ENCODE peak calls at places on chromosomes 12 and 14, in four cellular contexts. Q is transverse colon, F is heart left ventricle, B is GM12892. D is an unnamed sample.

GRCh38 chr12:24554612-24555300 is 394.1 kb downstream of the BCAT1 start:
- DNase-seq in Q (no peak), B (no peak), F (no peak), D (no peak)

GRCh38 chr14:58288106-58288792 is 10.1 kb upstream of the ARID4A start:
- DNase-seq in F (no peak), Q (no peak), B (no peak), D (no peak)

GRCh38 chr12:11227373-11227772 is 40.6 kb upstream of the TAS2R42 start:
- DNase-seq in Q (no peak), F (no peak), B (no peak), D (no peak)

GRCh38 chr12:65362231-65362630 is 83.7 kb downstream of the MSRB3 start:
- DNase-seq in Q (no peak), B (no peak), F (no peak), D (no peak)

GRCh38 chr12:64696065-64696741 is 63.0 kb downstream of the GNS start:
- DNase-seq in F (no peak), B (no peak), Q (no peak), D (no peak)

GRCh38 chr14:65211341-65211987 is 109.1 kb upstream of the MAX start:
- DNase-seq in F (no peak), Q (no peak), B (no peak), D (no peak)

GRCh38 chr12:124359671-124360581 is 65.0 kb downstream of the RFLNA start:
- DNase-seq in F (peak; percentile 94), Q (peak; percentile 78), B (no peak), D (no peak)

GRCh38 chr12:69534389-69534822 is 50.9 kb upstream of the CCT2 start:
- DNase-seq in B (no peak), F (no peak), Q (peak; percentile 32), D (peak; percentile 60)

GRCh38 chr12:60489071-60489470 is 893.2 kb downstream of the SLC16A7 start:
- DNase-seq in Q (no peak), B (no peak), F (no peak), D (no peak)

GRCh38 chr14:102824832-102825231 is 47.6 kb downstream of the TRAF3 start:
- DNase-seq in Q (no peak), F (peak; percentile 83), B (no peak), D (peak; percentile 48)

GRCh38 chr14:48616941-48617340 is 941.5 kb upstream of the MDGA2 start:
- DNase-seq in Q (no peak), B (no peak), F (no peak), D (no peak)

GRCh38 chr14:31420013-31420318 is 384 bp downstream of the HEATR5A start:
- DNase-seq in B (peak; percentile 36), F (peak; percentile 84), Q (peak; percentile 84), D (peak; percentile 47)

GRCh38 chr12:101697197-101697929 is at the start of gene CHPT1:
- DNase-seq in F (peak; percentile 92), B (peak; percentile 62), Q (peak; percentile 83), D (peak; percentile 44)
- TF ChIP-seq POLR2A in F (peak; percentile 57), B (no peak), Q (peak; percentile 59), D (peak; percentile 58)

DNA sequence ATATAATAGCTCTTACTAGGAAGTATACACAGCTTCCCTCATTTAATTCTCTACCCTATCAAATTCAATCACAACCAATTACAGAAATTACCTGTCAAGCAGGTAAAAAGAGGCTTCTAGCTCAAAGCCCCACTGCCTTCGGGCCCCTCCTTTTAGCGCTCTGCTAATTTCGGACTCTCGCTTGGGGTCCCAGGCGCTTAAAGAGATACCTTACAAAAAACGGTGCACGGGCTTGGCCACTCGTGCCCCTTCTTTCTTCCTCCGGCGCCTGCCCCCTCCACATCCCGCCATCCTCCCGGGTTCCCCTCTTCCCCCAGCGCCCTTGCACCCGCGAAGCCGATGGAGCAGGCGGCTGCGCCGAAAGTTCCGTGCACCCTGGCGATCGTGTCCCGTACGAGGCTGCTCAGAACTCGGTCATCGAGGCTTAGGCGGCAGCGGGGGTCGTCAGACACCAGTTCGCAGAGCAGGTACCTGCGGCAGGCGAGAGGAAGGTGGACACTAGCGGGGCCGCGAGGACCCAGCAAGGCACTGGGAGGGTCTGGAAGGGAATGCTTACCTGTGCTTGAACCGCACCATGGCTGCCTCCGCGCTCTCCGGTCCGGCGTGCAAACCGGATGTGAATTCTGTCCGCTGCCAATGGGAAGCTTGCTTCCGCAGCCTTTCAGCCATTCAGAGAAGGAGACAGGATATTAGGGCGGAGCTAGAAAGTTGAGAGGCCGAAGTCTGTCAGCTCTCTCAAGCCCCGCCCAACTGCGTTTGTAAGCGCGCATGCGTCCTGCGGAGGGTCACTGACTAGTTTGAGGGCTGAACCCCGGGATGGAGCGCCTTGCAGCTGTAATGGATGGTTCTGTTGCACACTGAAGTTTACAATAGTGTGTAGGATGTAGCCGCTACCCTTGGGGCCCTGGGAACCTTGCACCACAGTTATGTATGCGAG is at the start of gene POP5:
- DNase-seq in F (peak; percentile 97), Q (peak; percentile 98), B (peak; percentile 73), D (peak; percentile 86)
- TF ChIP-seq POLR2A in F (peak; percentile 77), Q (peak; percentile 82), B (peak; percentile 98), D (peak; percentile 90)

GRCh38 chr14:72597834-72598233 is 296.1 kb downstream of the DPF3 start:
- DNase-seq in Q (no peak), F (no peak), B (no peak), D (no peak)
- TF ChIP-seq POLR2A in Q (no peak), F (no peak), B (no peak), D (no peak)

GRCh38 chr12:110501722-110502448 is at the start of the genes RAD9B and VPS29:
- DNase-seq in Q (peak; percentile 99), F (peak; percentile 98), B (peak; percentile 85), D (peak; percentile 75)
- TF ChIP-seq POLR2A in Q (peak; percentile 97), F (peak; percentile 87), B (peak; percentile 98), D (peak; percentile 86)

GRCh38 chr14:68677476-68677875 is 115.4 kb downstream of the ZFP36L1 start:
- DNase-seq in Q (no peak), F (no peak), B (no peak), D (no peak)
- TF ChIP-seq POLR2A in Q (no peak), F (no peak), B (no peak), D (no peak)

GRCh38 chr14:74029136-74029535 is 10.0 kb downstream of the BBOF1 start:
- DNase-seq in Q (no peak), F (no peak), B (no peak), D (no peak)
- TF ChIP-seq POLR2A in Q (no peak), F (no peak), B (no peak), D (no peak)

DNA sequence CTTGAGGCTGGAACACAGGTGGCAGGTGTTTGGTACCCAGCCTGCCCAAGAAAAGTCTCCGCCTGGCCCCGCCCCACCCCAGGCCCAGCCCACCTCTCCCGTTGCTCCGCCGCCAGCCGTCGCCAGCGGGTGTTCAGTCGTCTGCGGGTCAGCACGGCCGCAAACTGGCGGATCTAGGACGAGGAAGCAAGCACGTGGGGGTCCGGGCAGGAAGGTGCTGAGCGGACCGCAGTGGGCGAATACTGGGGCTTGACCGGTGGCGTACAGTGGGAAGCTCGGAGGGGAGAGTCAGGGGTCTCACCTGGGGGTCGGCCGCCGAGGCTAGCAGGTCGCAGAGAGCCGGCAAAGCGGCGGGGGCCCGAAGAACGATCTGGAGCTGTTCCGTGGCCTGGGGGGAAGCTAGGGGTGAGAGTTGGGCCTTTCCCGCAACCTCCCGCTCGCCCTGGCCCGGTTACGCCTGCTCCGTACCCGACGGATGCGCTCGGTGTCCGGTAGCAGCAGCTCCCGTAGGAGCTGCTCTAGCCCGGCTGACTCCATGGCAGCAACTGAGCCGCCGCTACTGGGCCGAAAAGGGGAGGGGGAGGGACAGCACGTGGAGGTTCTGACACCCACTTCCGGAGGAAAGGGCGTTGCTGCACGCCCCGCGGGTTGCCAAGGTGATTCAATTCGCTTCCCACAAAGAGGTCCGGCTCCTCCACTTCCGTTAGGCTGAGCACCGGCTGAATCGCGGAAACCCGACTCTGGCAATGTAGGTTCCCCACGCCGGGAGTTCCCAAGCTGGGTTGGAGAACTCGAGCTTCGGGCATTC is at the start of gene IPO4:
- DNase-seq in F (peak; percentile 97), Q (peak; percentile 96), B (peak; percentile 99), D (peak; percentile 85)
- TF ChIP-seq POLR2A in F (peak; percentile 45), Q (peak; percentile 63), B (peak; percentile 94), D (peak; percentile 65)

DNA sequence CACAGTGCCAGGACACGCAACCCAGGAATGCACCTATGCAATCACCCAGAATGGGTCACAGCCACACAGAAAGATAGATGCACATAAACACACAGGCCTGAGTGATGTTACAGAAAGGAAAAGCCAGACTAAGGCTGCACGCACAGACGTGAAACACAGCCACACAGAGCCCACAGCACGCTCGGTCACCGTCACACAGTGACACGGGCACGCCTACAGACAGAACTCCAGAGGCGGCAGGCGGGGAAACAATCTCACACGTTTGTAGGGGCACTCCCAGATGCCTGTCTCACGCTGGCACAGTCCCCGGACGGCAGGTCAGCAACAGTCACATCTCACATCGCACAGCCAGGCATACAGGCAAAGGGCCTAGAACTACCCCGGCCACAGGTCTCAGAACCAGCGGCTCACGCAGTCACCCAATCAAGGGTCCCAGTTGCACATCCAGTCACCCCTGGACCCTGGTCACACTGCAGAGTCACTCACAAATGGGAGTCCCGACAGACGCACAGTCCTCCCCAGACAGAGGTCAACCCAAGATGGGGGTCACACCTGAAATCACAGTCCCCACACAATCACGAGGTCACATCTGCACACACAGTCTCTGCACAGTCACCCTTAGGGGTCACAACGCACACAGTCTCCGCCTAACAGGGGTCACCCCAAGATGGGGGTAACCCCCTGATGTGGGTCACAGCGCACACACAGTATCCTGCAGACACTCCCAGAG is 790 bp downstream of the SSH1 start:
- DNase-seq in F (peak; percentile 86), Q (peak; percentile 81), B (no peak), D (no peak)
- TF ChIP-seq POLR2A in F (peak; percentile 44), Q (peak; percentile 74), B (peak; percentile 45), D (peak; percentile 71)

D was measured in H54.